ENCODE peak calls at places on chromosomes 11 and 22, in seven cellular contexts. Q is GM13977, A is choroid plexus epithelial cell, R is HFFc6, J is endothelial cell, P is cardiac muscle cell, D is HFF-Myc. W is an unnamed sample.
A peak's percentile ranks its signal among the peaks of the same experiment; 100 is the strongest.

GRCh38 chr11:123483058-123483457 is 53.0 kb downstream of the GRAMD1B start:
- DNase-seq in Q (no peak), A (peak; percentile 16), R (no peak), J (no peak), P (no peak), D (no peak), W (no peak)

GRCh38 chr11:66317766-66318575 is 1.1 kb upstream of the CD248 start:
- DNase-seq in Q (no peak), A (peak; percentile 97), R (peak; percentile 61), J (no peak), P (no peak), D (peak; percentile 57), W (no peak)

GRCh38 chr11:34959770-34960169 is 43.4 kb downstream of the PDHX start:
- DNase-seq in Q (no peak), A (no peak), R (no peak), J (no peak), P (no peak), D (no peak), W (no peak)

GRCh38 chr11:121221801-121222200 is 70.8 kb upstream of the SC5D start:
- DNase-seq in Q (no peak), A (no peak), R (no peak), J (no peak), P (no peak), D (no peak), W (no peak)

GRCh38 chr11:41978951-41979350 is 519.5 kb upstream of the LRRC4C start:
- DNase-seq in Q (no peak), A (no peak), R (no peak), J (no peak), P (no peak), D (no peak), W (no peak)

GRCh38 chr11:116427337-116427902 is 345.4 kb downstream of the BUD13 start:
- DNase-seq in Q (no peak), A (no peak), R (no peak), J (no peak), P (peak; percentile 77), D (no peak), W (no peak)

GRCh38 chr11:130089669-130090063 is 20.0 kb downstream of the APLP2 start:
- DNase-seq in Q (no peak), A (peak; percentile 16), R (no peak), J (no peak), P (no peak), D (no peak), W (no peak)

GRCh38 chr22:29907753-29908515 is 25.0 kb downstream of the MTMR3 start:
- DNase-seq in Q (peak; percentile 13), A (peak; percentile 98), R (peak; percentile 89), J (no peak), P (peak; percentile 71), D (peak; percentile 95), W (no peak)

GRCh38 chr11:115939104-115939503 is 434.9 kb upstream of the CADM1 start:
- DNase-seq in Q (no peak), A (no peak), R (no peak), J (no peak), P (peak; percentile 12), D (no peak), W (no peak)

GRCh38 chr22:48685767-48686166 is 1141.9 kb downstream of the BRD1 start:
- DNase-seq in Q (no peak), A (no peak), R (no peak), J (no peak), P (no peak), D (no peak), W (no peak)

GRCh38 chr11:57133616-57134015 is 48.1 kb upstream of the LRRC55 start:
- DNase-seq in Q (no peak), A (no peak), R (no peak), J (no peak), P (no peak), D (no peak), W (no peak)

GRCh38 chr11:5092821-5093585 is 23.6 kb downstream of the OR52E1 start:
- DNase-seq in Q (no peak), A (no peak), R (no peak), J (no peak), P (no peak), D (peak; percentile 67), W (no peak)

GRCh38 chr11:69674267-69674885 is 777 bp downstream of the LTO1 start:
- DNase-seq in Q (no peak), A (peak; percentile 87), R (peak; percentile 78), J (no peak), P (no peak), D (no peak), W (no peak)

GRCh38 chr11:67293090-67293489 is 4.0 kb downstream of the ANKRD13D start:
- DNase-seq in Q (no peak), A (peak; percentile 66), R (peak; percentile 41), J (no peak), P (no peak), D (no peak), W (no peak)

GRCh38 chr11:129894281-129895125 is 875 bp downstream of the NFRKB start:
- DNase-seq in Q (peak; percentile 30), A (peak; percentile 13), R (peak; percentile 4), J (no peak), P (no peak), D (no peak), W (no peak)

DNA sequence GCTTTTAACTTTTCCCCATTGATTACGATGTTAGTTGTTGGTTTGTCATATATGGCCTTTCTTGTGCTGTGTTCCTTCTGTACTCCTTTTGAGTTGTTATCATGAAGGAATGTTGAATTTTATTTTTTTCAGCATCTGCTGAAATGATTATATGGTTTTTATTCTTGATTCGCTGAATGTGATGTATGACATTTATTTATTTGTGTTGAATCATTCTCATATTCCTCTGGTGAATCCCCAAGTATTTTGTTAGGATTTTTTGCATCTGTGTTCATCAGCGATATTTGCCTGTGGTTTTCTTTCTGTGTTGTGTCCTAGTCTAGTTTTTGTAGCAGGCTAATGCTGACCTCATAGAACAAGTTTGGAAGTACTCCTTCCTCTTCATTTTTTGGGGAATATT is 78.2 kb downstream of the GGT1 start:
- DNase-seq in Q (no peak), A (peak; percentile 83), R (no peak), J (no peak), P (no peak), D (no peak), W (no peak)
- TF ChIP-seq CTCF in Q (no peak), A (no peak), R (no peak), J (no peak), P (no peak), D (no peak), W (no peak)

DNA sequence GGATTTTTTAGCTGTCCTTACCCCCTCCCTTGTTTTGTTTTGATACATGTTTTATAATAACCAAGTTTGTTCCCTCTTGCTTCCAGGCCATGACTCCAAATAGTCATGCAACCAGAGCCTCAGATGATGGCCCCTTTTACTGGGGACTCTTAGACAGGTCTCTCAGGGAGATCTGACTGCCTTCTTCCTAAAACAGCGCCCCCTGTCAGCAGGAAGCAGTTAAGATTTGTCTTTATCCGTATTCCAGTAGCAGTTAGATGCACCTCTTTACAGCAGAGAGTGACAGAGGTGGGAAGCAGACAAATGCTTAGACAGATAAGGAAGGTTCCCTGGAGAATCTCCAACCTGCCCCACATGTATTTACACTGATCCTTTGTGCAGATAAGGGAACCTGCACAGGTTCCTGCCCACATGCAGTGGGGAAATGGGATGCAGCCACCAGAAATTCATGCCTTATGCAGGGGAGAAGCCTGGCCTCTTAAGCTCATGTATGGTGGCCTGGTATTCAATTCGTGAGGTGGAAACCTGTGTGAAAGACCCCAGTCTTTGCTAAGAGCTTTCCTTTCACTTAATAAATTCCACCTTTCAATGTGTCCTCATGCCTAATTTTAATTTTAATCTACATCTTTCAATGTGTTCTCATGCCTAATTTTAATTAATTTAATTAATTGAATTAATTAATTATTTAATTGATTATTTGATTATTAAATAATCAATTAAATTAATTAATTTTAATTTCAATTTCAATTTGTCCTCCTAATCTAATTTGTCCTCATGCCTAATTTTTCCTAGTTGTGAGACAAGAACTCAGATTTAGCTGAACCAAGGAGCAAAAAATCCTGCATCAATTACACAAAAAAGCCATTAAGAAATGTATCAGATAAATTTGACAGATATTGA is 11.5 kb upstream of the GLYAT start:
- DNase-seq in Q (no peak), A (no peak), R (no peak), J (no peak), P (no peak), D (no peak), W (no peak)
- TF ChIP-seq CTCF in Q (peak; percentile 12), A (no peak), R (peak; percentile 41), J (no peak), P (no peak), D (peak; percentile 32), W (no peak)

GRCh38 chr22:43110444-43110926 is at the start of gene BIK:
- DNase-seq in Q (peak; percentile 64), A (no peak), R (no peak), J (peak; percentile 50), P (peak; percentile 75), D (no peak), W (peak; percentile 64)
- TF ChIP-seq CTCF in Q (peak; percentile 55), A (no peak), R (peak; percentile 39), J (no peak), P (peak; percentile 31), D (peak; percentile 23), W (peak; percentile 15)

GRCh38 chr22:22588485-22589164 is 29.6 kb upstream of the PRAME start:
- DNase-seq in Q (no peak), A (no peak), R (no peak), J (no peak), P (no peak), D (no peak), W (no peak)

GRCh38 chr22:22593250-22593649 is 34.2 kb upstream of the PRAME start:
- DNase-seq in Q (no peak), A (no peak), R (no peak), J (no peak), P (no peak), D (no peak), W (no peak)

GRCh38 chr22:22593964-22594656 is 35.0 kb upstream of the PRAME start:
- DNase-seq in Q (peak; percentile 55), A (peak; percentile 65), R (peak; percentile 18), J (peak; percentile 59), P (no peak), D (no peak), W (peak; percentile 73)

GRCh38 chr22:22590136-22590891 is 31.2 kb upstream of the PRAME start:
- DNase-seq in Q (no peak), A (no peak), R (no peak), J (no peak), P (no peak), D (no peak), W (no peak)

GRCh38 chr22:22591348-22592299 is 32.6 kb upstream of the PRAME start:
- DNase-seq in Q (no peak), A (peak; percentile 15), R (no peak), J (no peak), P (no peak), D (no peak), W (no peak)
- TF ChIP-seq CTCF in Q (no peak), A (peak; percentile 31), R (peak; percentile 58), J (peak; percentile 45), P (no peak), D (no peak), W (no peak)

W was measured in GM13976.